ENCODE peak calls at places on chromosomes 5 and 9, in five cellular contexts. D, K, I, W and F are unnamed samples.

GRCh38 chr9:125929846-125930245 is 182.7 kb downstream of the PBX3 start:
- DNase-seq in D (no peak), K (no peak), I (no peak), W (no peak), F (no peak)

GRCh38 chr9:26682796-26683496 is 209.7 kb downstream of the CAAP1 start:
- DNase-seq in D (no peak), K (no peak), I (no peak), W (no peak), F (no peak)

GRCh38 chr9:105296889-105297288 is 52.4 kb downstream of the SLC44A1 start:
- DNase-seq in D (peak), K (no peak), I (no peak), W (peak), F (no peak)

GRCh38 chr9:123615381-123615780 is 259.4 kb downstream of the CRB2 start:
- DNase-seq in D (no peak), K (no peak), I (no peak), W (no peak), F (no peak)

GRCh38 chr9:130072515-130073235 is 19.0 kb downstream of the GPR107 start:
- DNase-seq in D (no peak), K (no peak), I (no peak), W (no peak), F (no peak)

GRCh38 chr5:54520940-54521339 is 3.4 kb downstream of the SNX18 start:
- DNase-seq in D (no peak), K (no peak), I (no peak), W (peak), F (no peak)

GRCh38 chr9:124764774-124765438 is 6.2 kb downstream of the NR6A1 start:
- DNase-seq in D (no peak), K (peak), I (no peak), W (peak), F (no peak)

GRCh38 chr5:115450741-115451140 is 93.8 kb downstream of the FEM1C start:
- DNase-seq in D (no peak), K (no peak), I (no peak), W (peak), F (no peak)

GRCh38 chr9:111586378-111586777 is 13.1 kb downstream of the PTGR1 start:
- DNase-seq in D (no peak), K (no peak), I (no peak), W (no peak), F (no peak)

GRCh38 chr5:168424506-168425298 is 61.6 kb upstream of the RARS1 start:
- DNase-seq in D (no peak), K (no peak), I (no peak), W (peak), F (no peak)

GRCh38 chr9:119268985-119269384 is 100.2 kb downstream of the BRINP1 start:
- DNase-seq in D (no peak), K (no peak), I (no peak), W (no peak), F (no peak)

GRCh38 chr9:104775574-104775936 is 11.6 kb downstream of the NIPSNAP3B start:
- DNase-seq in D (no peak), K (no peak), I (no peak), W (no peak), F (no peak)

GRCh38 chr5:132053483-132053882 is 7.0 kb upstream of the IL3 start:
- DNase-seq in D (no peak), K (no peak), I (no peak), W (no peak), F (no peak)

GRCh38 chr5:179115307-179115706 is 55.1 kb downstream of the ZNF354C start:
- DNase-seq in D (no peak), K (no peak), I (no peak), W (no peak), F (no peak)

GRCh38 chr9:19231126-19232035 is 888 bp downstream of the DENND4C start:
- DNase-seq in D (no peak), K (peak), I (no peak), W (peak), F (no peak)

GRCh38 chr5:173752636-173753035 is 135.5 kb upstream of the CPEB4 start:
- DNase-seq in D (no peak), K (no peak), I (no peak), W (no peak), F (no peak)

GRCh38 chr5:135398160-135398854 is 724 bp downstream of the MACROH2A1 start:
- DNase-seq in D (no peak), K (peak), I (no peak), W (peak), F (peak)

GRCh38 chr5:43543434-43543833 is 13.4 kb downstream of the PAIP1 start:
- DNase-seq in D (no peak), K (no peak), I (no peak), W (no peak), F (no peak)

GRCh38 chr5:87876616-87877015 is 392.0 kb downstream of the TMEM161B start:
- DNase-seq in D (no peak), K (no peak), I (no peak), W (no peak), F (no peak)

GRCh38 chr9:81318571-81318970 is 370.8 kb downstream of the TLE1 start:
- DNase-seq in D (no peak), K (no peak), I (no peak), W (peak), F (no peak)

GRCh38 chr9:110578896-110579752 is at the start of gene SVEP1:
- DNase-seq in D (peak), K (peak), I (no peak), W (peak), F (peak)

GRCh38 chr9:132986586-132986985 is 8.1 kb downstream of the GFI1B start:
- DNase-seq in D (no peak), K (no peak), I (no peak), W (no peak), F (no peak)

GRCh38 chr9:133950916-133951231 is 41.2 kb downstream of the VAV2 start:
- DNase-seq in D (no peak), K (no peak), I (no peak), W (no peak), F (no peak)

GRCh38 chr5:172775326-172776234 is 4.6 kb upstream of the DUSP1 start:
- DNase-seq in D (peak), K (no peak), I (no peak), W (peak), F (peak)